ENCODE peak calls at places on chromosomes 4 and X, in six cellular contexts. U is renal cortical epithelial cell; W is EL; X is activated CD4-positive, alpha-beta T cell treated with anti-CD3 and anti-CD28 coated beads, Interleukin-2, amount 10 ng/mL, durations not matched to agents 7 days and 5 days; E is fibroblast of gingiva; N is NCI-H526. H is an unnamed sample.
A peak's percentile ranks its signal among the peaks of the same experiment; 100 is the strongest.

GRCh38 chr4:56434599-56435000 is 815 bp downstream of the PPAT start:
- DNase-seq in U (peak; percentile 58), X (no peak), N (peak; percentile 56), E (peak; percentile 45), W (no peak), H (peak; percentile 41)

GRCh38 chr4:5979981-5980380 is 38.2 kb downstream of the C4orf50 start:
- DNase-seq in U (no peak), E (no peak), N (peak; percentile 37), X (no peak), W (peak; percentile 15), H (no peak)

GRCh38 chr4:83358410-83358809 is 23.8 kb upstream of the HPSE start:
- DNase-seq in E (peak; percentile 34), X (no peak), N (no peak), U (peak; percentile 88), W (peak; percentile 75), H (peak; percentile 82)

GRCh38 chr4:30380404-30380998 is 339.7 kb upstream of the PCDH7 start:
- DNase-seq in N (peak; percentile 47), W (peak; percentile 48), X (peak; percentile 19), E (peak; percentile 8), U (peak; percentile 24), H (peak; percentile 77)

GRCh38 chrX:135009838-135010237 is 12.5 kb downstream of the RTL8B start:
- DNase-seq in W (no peak), U (no peak), X (no peak), E (no peak), N (no peak), H (no peak)

GRCh38 chr4:306551-306961 is 1.3 kb upstream of the ZNF732 start:
- DNase-seq in W (no peak), E (no peak), X (no peak), N (no peak), U (peak; percentile 29), H (no peak)

GRCh38 chr4:174763454-174764104 is 65.5 kb downstream of the GLRA3 start:
- DNase-seq in X (no peak), W (no peak), N (no peak), U (peak; percentile 76), E (no peak), H (peak; percentile 40)

GRCh38 chr4:175277816-175278215 is 359.7 kb downstream of the ADAM29 start:
- DNase-seq in W (no peak), N (peak; percentile 93), E (no peak), U (no peak), X (no peak), H (no peak)

GRCh38 chr4:107548211-107548905 is 171.7 kb downstream of the PAPSS1 start:
- DNase-seq in X (no peak), U (peak; percentile 74), W (no peak), N (no peak), E (peak; percentile 21), H (peak; percentile 48)

GRCh38 chr4:40057540-40058091 is 966 bp downstream of the N4BP2 start:
- DNase-seq in X (peak; percentile 88), W (peak; percentile 93), U (peak; percentile 97), E (peak; percentile 96), N (peak; percentile 70), H (peak; percentile 98)

GRCh38 chr4:26723216-26723615 is 137.4 kb upstream of the STIM2 start:
- DNase-seq in W (no peak), E (no peak), N (no peak), X (no peak), U (no peak), H (no peak)

GRCh38 chr4:184408711-184409081 is 65.7 kb downstream of the IRF2 start:
- DNase-seq in N (no peak), X (no peak), E (no peak), U (no peak), W (no peak), H (no peak)

GRCh38 chr4:102319594-102319993 is 25.7 kb downstream of the SLC39A8 start:
- DNase-seq in W (no peak), E (no peak), N (no peak), U (no peak), X (no peak), H (no peak)

GRCh38 chr4:139789096-139789495 is 123.5 kb downstream of the MGST2 start:
- DNase-seq in E (no peak), W (no peak), X (no peak), U (no peak), N (no peak), H (no peak)

GRCh38 chrX:33211356-33212254 is at the start of gene DMD:
- DNase-seq in U (peak; percentile 0), X (no peak), E (peak; percentile 0), N (no peak), W (no peak), H (peak; percentile 52)

GRCh38 chr4:82017680-82018079 is 356.1 kb downstream of the HNRNPD start:
- DNase-seq in X (peak; percentile 40), E (no peak), W (peak; percentile 21), N (no peak), U (peak; percentile 37), H (peak; percentile 29)

GRCh38 chr4:157821814-157822213 is 351.0 kb downstream of the GASK1B start:
- DNase-seq in E (no peak), N (no peak), U (no peak), W (no peak), X (no peak), H (no peak)

GRCh38 chr4:25662306-25662705 is 6.7 kb downstream of the SLC34A2 start:
- DNase-seq in W (no peak), E (no peak), X (no peak), U (no peak), N (no peak), H (no peak)

GRCh38 chrX:85379174-85379907 is at the start of gene POF1B:
- DNase-seq in X (no peak), U (no peak), W (no peak), N (peak; percentile 84), E (no peak), H (peak; percentile 52)

GRCh38 chrX:21975827-21976226 is 35.3 kb downstream of the SMS start:
- DNase-seq in U (peak; percentile 49), E (peak; percentile 64), X (no peak), W (peak; percentile 28), N (peak; percentile 7), H (peak; percentile 56)

GRCh38 chrX:49930046-49930445 is 7.7 kb downstream of the CLCN5 start:
- DNase-seq in W (no peak), E (peak; percentile 40), U (no peak), N (no peak), X (no peak), H (no peak)

GRCh38 chr4:79913581-79913980 is 159.4 kb downstream of the ANTXR2 start:
- DNase-seq in X (no peak), E (no peak), N (no peak), U (peak; percentile 59), W (peak; percentile 58), H (no peak)

GRCh38 chr4:30973993-30974392 is 253.8 kb downstream of the PCDH7 start:
- DNase-seq in W (no peak), N (no peak), X (no peak), E (no peak), U (no peak), H (no peak)